ENCODE peak calls at places on chromosomes 7 and 10, in four cellular contexts. K, S, E and R are unnamed samples.

GRCh38 chr7:99429756-99430155 is 8.8 kb downstream of the PTCD1 start:
- DNase-seq in E (no peak), S (no peak), K (no peak), R (no peak)

GRCh38 chr10:73969224-73969811 is 28.6 kb upstream of the VCL start:
- DNase-seq in S (no peak), E (no peak), K (peak; percentile 38), R (no peak)

GRCh38 chr10:132109341-132110072 is 43.8 kb downstream of the JAKMIP3 start:
- DNase-seq in E (peak; percentile 18), K (no peak), S (peak; percentile 55), R (peak; percentile 5)

GRCh38 chr10:67119648-67120047 is 193.8 kb downstream of the LRRTM3 start:
- DNase-seq in E (no peak), K (no peak), S (no peak), R (no peak)

GRCh38 chr7:157468221-157469111 is 131.7 kb downstream of the DNAJB6 start:
- DNase-seq in E (no peak), K (no peak), S (no peak), R (no peak)

GRCh38 chr10:104334561-104334960 is 3.7 kb downstream of the ITPRIP start:
- DNase-seq in K (no peak), S (no peak), E (no peak), R (no peak)

GRCh38 chr10:91201213-91201996 is 19.1 kb upstream of the PCGF5 start:
- DNase-seq in K (no peak), S (no peak), E (no peak), R (no peak)

GRCh38 chr10:88411772-88412349 is 171.3 kb downstream of the RNLS start:
- DNase-seq in S (no peak), K (no peak), E (no peak), R (no peak)

GRCh38 chr10:106768204-106768603 is 396.3 kb downstream of the SORCS1 start:
- DNase-seq in E (no peak), K (no peak), S (no peak), R (no peak)

GRCh38 chr7:105149827-105150226 is 135.8 kb downstream of the KMT2E start:
- DNase-seq in K (peak; percentile 79), S (no peak), E (no peak), R (no peak)

GRCh38 chr7:123191132-123191531 is 8.6 kb downstream of the SLC13A1 start:
- DNase-seq in K (peak; percentile 31), S (no peak), E (no peak), R (peak; percentile 59)

GRCh38 chr7:8453535-8453934 is 20.1 kb downstream of the NXPH1 start:
- DNase-seq in K (no peak), E (no peak), S (no peak), R (no peak)

GRCh38 chr7:105246195-105247078 is 142.3 kb downstream of the SRPK2 start:
- DNase-seq in S (no peak), K (no peak), E (no peak), R (no peak)

GRCh38 chr7:33692956-33693355 is 212.4 kb upstream of the BMPER start:
- DNase-seq in S (no peak), E (no peak), K (peak; percentile 6), R (no peak)

GRCh38 chr7:77531038-77531437 is 6.1 kb upstream of the PTPN12 start:
- DNase-seq in E (no peak), K (no peak), S (no peak), R (no peak)

GRCh38 chr7:84230491-84230890 is 35.9 kb upstream of the SEMA3A start:
- DNase-seq in E (no peak), S (no peak), K (no peak), R (no peak)

GRCh38 chr7:2405601-2406345 is 2.4 kb downstream of the CHST12 start:
- DNase-seq in K (no peak), E (no peak), S (no peak), R (no peak)

GRCh38 chr7:73774923-73775322 is 4.9 kb upstream of the CLDN3 start:
- DNase-seq in E (no peak), S (no peak), K (peak; percentile 20), R (no peak)

GRCh38 chr10:62815373-62816111 is 624 bp downstream of the EGR2 start:
- DNase-seq in S (no peak), E (no peak), K (peak; percentile 59), R (peak; percentile 20)

GRCh38 chr7:93575555-93576397 is 1.3 kb upstream of the CALCR start:
- DNase-seq in K (no peak), E (no peak), S (no peak), R (no peak)

GRCh38 chr10:115129752-115130151 is 36.6 kb downstream of the ATRNL1 start:
- DNase-seq in K (peak; percentile 4), E (no peak), S (no peak), R (no peak)

GRCh38 chr10:29189272-29189671 is 99.6 kb upstream of the LYZL1 start:
- DNase-seq in E (no peak), S (peak; percentile 71), K (no peak), R (no peak)

GRCh38 chr10:24513155-24513554 is 210.5 kb downstream of the ARHGAP21 start:
- DNase-seq in S (no peak), K (peak; percentile 16), E (no peak), R (no peak)

GRCh38 chr7:1052031-1052818 is 7.9 kb downstream of the GPR146 start:
- DNase-seq in S (no peak), K (no peak), E (no peak), R (no peak)

GRCh38 chr10:132376394-132376851 is 20.6 kb upstream of the PWWP2B start:
- DNase-seq in E (no peak), K (no peak), S (peak; percentile 47), R (peak; percentile 2)

GRCh38 chr10:71805776-71806705 is 32.7 kb upstream of the VSIR start:
- DNase-seq in S (no peak), E (no peak), K (no peak), R (no peak)

GRCh38 chr10:95183132-95183450 is 10.9 kb upstream of the ACSM6 start:
- DNase-seq in S (no peak), E (no peak), K (no peak), R (no peak)

GRCh38 chr7:150335101-150335773 is 6.2 kb downstream of the RARRES2 start:
- DNase-seq in K (no peak), E (no peak), S (no peak), R (no peak)

GRCh38 chr10:126598009-126598408 is 72.5 kb downstream of the C10orf90 start:
- DNase-seq in E (peak; percentile 15), S (no peak), K (peak; percentile 26), R (peak; percentile 91)

DNA sequence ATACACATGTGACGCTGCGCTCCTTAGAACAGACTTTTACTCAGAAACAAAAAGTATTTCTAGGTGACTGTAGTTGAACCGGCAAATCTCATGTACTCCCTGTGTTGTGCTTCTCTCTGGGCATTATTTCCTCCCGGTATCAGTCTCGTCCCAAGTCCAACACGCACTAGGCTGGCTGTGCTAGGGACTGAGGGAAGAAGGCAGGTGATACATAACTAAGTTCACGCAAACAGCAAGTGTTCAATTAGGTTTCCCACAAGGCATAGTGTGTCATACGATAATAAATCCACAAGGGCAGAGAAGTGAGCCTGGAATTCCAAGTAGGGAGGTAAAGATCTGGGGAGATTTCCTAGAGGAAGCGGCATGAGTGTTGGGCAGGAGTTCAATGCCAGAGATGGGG is 20.4 kb downstream of the FAM53B start:
- DNase-seq in E (no peak), S (no peak), K (no peak), R (no peak)
- H3K4me1 ChIP-seq in E (peaks cover 99% of the 10 kb centered on the region), S (peaks cover 15% of the 10 kb centered on the region), K (peaks cover 38% of the 10 kb centered on the region), R (peaks cover 59% of the 10 kb centered on the region)

DNA sequence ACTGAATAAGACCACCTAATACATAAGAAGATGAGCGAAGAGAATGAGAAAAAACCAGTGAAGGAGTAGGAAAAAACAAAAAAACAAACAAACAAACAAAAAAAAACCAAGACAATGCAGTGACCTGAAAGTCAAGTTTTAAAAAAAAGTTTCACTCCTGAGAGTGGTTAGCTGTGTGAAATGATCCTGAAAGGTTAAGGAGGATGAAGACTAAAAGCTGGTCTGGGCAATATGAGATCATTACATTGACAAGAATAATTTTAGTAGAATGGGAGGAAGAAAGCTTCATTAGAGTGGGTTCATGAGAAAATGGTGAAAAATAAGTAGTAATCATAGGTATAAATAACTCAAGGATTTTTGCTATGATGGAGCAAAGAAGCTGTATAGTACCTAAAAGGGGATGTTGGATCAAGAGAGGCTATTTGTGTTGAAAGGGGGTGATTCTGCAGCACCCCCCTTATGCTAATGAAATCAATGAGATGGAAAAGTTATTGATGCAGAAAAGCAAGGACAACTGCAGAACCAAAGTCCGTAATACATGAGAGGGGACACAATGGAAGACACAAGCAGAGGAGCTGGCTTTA is 80.2 kb downstream of the KMT2C start:
- DNase-seq in S (no peak), K (no peak), E (no peak), R (no peak)
- H3K4me1 ChIP-seq in S (no peaks in the 10 kb centered on the region), K (no peaks in the 10 kb centered on the region), E (peaks cover 16% of the 10 kb centered on the region), R (peaks cover 7% of the 10 kb centered on the region)

DNA sequence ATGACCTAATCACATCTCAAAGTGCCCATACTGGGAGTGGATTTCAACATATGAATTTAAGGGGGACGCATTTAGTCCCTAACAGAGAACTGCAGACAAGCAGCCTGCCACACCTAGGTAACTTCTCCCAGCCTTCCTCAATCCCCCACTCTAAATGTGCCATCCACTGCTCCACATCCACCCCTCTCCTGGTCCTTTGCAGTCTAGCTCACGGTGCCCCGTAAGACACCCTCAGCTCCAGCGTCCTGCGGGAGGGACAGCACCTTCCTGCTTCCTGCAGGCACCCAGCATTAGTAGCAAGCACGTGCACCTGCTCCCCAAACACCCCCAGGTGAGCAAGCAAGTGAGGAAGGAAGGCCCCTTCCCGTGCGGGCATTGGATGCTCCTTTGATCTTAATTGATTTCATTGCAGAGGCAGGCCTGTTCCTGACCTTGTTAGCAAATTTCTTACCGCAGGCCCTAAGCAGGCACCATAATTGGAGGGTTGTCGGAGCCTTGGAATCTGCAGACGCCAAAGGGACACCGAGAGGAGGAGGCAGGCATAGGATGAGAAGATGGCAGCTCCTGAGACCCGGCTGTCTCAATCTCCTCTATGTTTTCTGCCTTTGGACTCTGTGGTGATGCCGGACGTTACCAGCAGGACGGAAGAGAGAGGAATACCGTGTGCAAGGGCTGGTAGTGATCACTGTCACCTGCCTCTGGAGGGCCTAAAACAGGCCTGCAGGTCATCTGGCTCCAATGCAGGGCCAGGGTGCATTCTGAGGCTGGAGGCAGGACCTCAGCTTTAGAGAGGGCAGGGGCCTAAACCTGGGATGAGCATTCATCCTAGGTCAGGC is 75.8 kb upstream of the CHST15 start:
- DNase-seq in S (no peak), K (no peak), E (no peak), R (no peak)
- H3K4me1 ChIP-seq in S (no peaks in the 10 kb centered on the region), K (no peaks in the 10 kb centered on the region), E (no peaks in the 10 kb centered on the region), R (no peaks in the 10 kb centered on the region)

GRCh38 chr7:50674299-50674698 is 108.4 kb downstream of the GRB10 start:
- DNase-seq in K (no peak), S (no peak), E (no peak), R (no peak)

GRCh38 chr7:50669890-50670289 is 104.7 kb upstream of the DDC start:
- DNase-seq in S (no peak), E (no peak), K (no peak), R (no peak)

GRCh38 chr7:50673096-50673495 is 107.9 kb upstream of the DDC start:
- DNase-seq in K (no peak), S (no peak), E (no peak), R (no peak)

GRCh38 chr7:50671397-50671796 is 106.2 kb upstream of the DDC start:
- DNase-seq in E (no peak), K (no peak), S (no peak), R (no peak)

DNA sequence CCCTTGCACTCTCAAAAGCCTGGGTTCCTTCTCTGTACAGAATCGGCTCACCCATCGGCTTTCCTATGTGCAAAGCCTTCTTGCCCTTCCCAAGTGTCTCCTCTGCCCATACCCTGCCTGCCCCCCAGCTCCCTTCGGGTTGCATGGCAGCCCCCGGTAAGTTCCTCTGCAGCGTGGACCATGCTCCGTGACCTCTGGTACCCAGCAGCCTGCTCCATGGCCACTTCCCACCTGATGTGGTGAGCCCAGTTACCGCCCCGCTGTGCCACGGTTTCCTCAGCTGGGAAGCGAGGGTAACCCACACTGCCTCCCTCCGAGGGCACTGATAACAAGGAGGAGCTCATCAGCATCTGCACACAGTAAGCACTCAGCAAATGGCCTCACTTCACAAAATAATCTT is 106.8 kb upstream of the DDC start:
- DNase-seq in K (no peak), E (no peak), S (no peak), R (no peak)
- H3K4me1 ChIP-seq in K (no peaks in the 10 kb centered on the region), E (peaks cover 36% of the 10 kb centered on the region), S (peaks cover 26% of the 10 kb centered on the region), R (peaks cover 78% of the 10 kb centered on the region)

GRCh38 chr10:125142946-125143345 is 17.4 kb downstream of the CTBP2 start:
- DNase-seq in E (no peak), S (no peak), K (no peak), R (no peak)
- H3K4me1 ChIP-seq in E (peaks cover 57% of the 10 kb centered on the region), S (peaks cover 38% of the 10 kb centered on the region), K (peaks cover 26% of the 10 kb centered on the region), R (peaks cover 56% of the 10 kb centered on the region)